ENCODE peak calls at places on chromosomes 16 and 17, in five cellular contexts. E is amniotic stem cell; U is stimulated activated CD4-positive, alpha-beta T cell treated with anti-CD3 and anti-CD28 coated beads, Interleukin-2, amount 100 ng/mL, for 4 hours; X is NCI-H1436; Y is amniotic epithelial cell. Q is an unnamed sample.

GRCh38 chr16:2022723-2023097 is 3.1 kb downstream of the NPW start:
- DNase-seq in E (no peak), X (no peak), U (no peak), Y (peak), Q (no peak)

GRCh38 chr17:78329263-78330059 is 30.4 kb downstream of the SOCS3 start:
- DNase-seq in U (no peak), Y (peak), E (no peak), X (no peak), Q (no peak)

GRCh38 chr17:70905796-70906195 is 736.5 kb downstream of the KCNJ2 start:
- DNase-seq in U (no peak), Y (peak), X (no peak), E (no peak), Q (no peak)

GRCh38 chr16:1283996-1284592 is 25.3 kb upstream of the UBE2I start:
- DNase-seq in X (no peak), Y (no peak), U (no peak), E (no peak), Q (no peak)

GRCh38 chr16:28009586-28010373 is 53.7 kb downstream of the GSG1L start:
- DNase-seq in Y (no peak), E (no peak), X (no peak), U (no peak), Q (no peak)

GRCh38 chr17:82020874-82021727 is 1.6 kb downstream of the CENPX start:
- DNase-seq in U (peak), Y (peak), E (no peak), X (peak), Q (peak)

GRCh38 chr16:85437161-85438052 is 175.7 kb upstream of the GSE1 start:
- DNase-seq in X (peak), U (no peak), Y (peak), E (no peak), Q (no peak)

GRCh38 chr16:12675852-12676251 is 127.8 kb downstream of the CPPED1 start:
- DNase-seq in X (no peak), Y (peak), U (no peak), E (peak), Q (no peak)

GRCh38 chr16:53588081-53588648 is 85.2 kb upstream of the AKTIP start:
- DNase-seq in Y (no peak), E (no peak), U (no peak), X (no peak), Q (no peak)